ENCODE peak calls at places on chromosome 13, in four cellular contexts. S is GM12878, J is HL-60, N is K562. Q is an unnamed sample.

GRCh38 chr13:75993823-75994222 is 357.7 kb downstream of the LMO7 start:
- DNase-seq in S (no peak), J (peak), N (no peak), Q (no peak)

GRCh38 chr13:37534181-37534580 is 64.4 kb downstream of the POSTN start:
- DNase-seq in S (no peak), J (no peak), N (no peak), Q (no peak)

GRCh38 chr13:39202746-39203145 is 164.5 kb downstream of the NHLRC3 start:
- DNase-seq in S (no peak), J (no peak), N (no peak), Q (no peak)

GRCh38 chr13:82962422-82962821 is 919.9 kb downstream of the SLITRK1 start:
- DNase-seq in S (no peak), J (no peak), N (peak), Q (no peak)

GRCh38 chr13:49450105-49450819 is 6.2 kb downstream of the SETDB2 start:
- DNase-seq in S (no peak), J (no peak), N (no peak), Q (no peak)

GRCh38 chr13:99855516-99855915 is 116.1 kb downstream of the ZIC5 start:
- DNase-seq in S (no peak), J (no peak), N (no peak), Q (no peak)

GRCh38 chr13:51935326-51936171 is 73.8 kb downstream of the CCDC70 start:
- DNase-seq in S (no peak), J (no peak), N (peak), Q (no peak)

GRCh38 chr13:98299954-98300350 is 122.9 kb upstream of the RNF113B start:
- DNase-seq in S (no peak), J (no peak), N (no peak), Q (no peak)

GRCh38 chr13:92716749-92717148 is 509.9 kb upstream of the GPC6 start:
- DNase-seq in S (no peak), J (no peak), N (no peak), Q (no peak)

GRCh38 chr13:59584902-59585670 is 578.6 kb downstream of the DIAPH3 start:
- DNase-seq in S (no peak), J (no peak), N (no peak), Q (no peak)

GRCh38 chr13:34156841-34157365 is 339.0 kb downstream of the RFC3 start:
- DNase-seq in S (peak), J (peak), N (no peak), Q (peak)

GRCh38 chr13:39811051-39811450 is 155.6 kb downstream of the COG6 start:
- DNase-seq in S (no peak), J (peak), N (no peak), Q (no peak)

GRCh38 chr13:94712812-94713555 is 639 bp upstream of the SOX21 start:
- DNase-seq in S (no peak), J (no peak), N (no peak), Q (no peak)

GRCh38 chr13:57569981-57570380 is 61.6 kb upstream of the PCDH17 start:
- DNase-seq in S (no peak), J (no peak), N (no peak), Q (no peak)

GRCh38 chr13:100506154-100506553 is 82.4 kb downstream of the GGACT start:
- DNase-seq in S (no peak), J (no peak), N (no peak), Q (no peak)

GRCh38 chr13:108786578-108787100 is 157.2 kb downstream of the MYO16 start:
- DNase-seq in S (no peak), J (no peak), N (no peak), Q (no peak)

GRCh38 chr13:34361528-34361927 is 543.6 kb downstream of the RFC3 start:
- DNase-seq in S (no peak), J (no peak), N (no peak), Q (no peak)

GRCh38 chr13:98576963-98577822 is at the start of gene STK24:
- DNase-seq in S (no peak), J (no peak), N (peak), Q (peak)

GRCh38 chr13:114124921-114125320 is 7.5 kb downstream of the RASA3 start:
- DNase-seq in S (no peak), J (no peak), N (no peak), Q (no peak)

GRCh38 chr13:96573563-96573962 is 420.7 kb downstream of the OXGR1 start:
- DNase-seq in S (no peak), J (no peak), N (no peak), Q (no peak)

GRCh38 chr13:31042501-31043165 is 110.2 kb downstream of the TEX26 start:
- DNase-seq in S (no peak), J (no peak), N (no peak), Q (no peak)

GRCh38 chr13:92164822-92165221 is 766.4 kb downstream of the GPC5 start:
- DNase-seq in S (no peak), J (no peak), N (no peak), Q (no peak)

GRCh38 chr13:101085551-101085950 is 330.8 kb downstream of the NALCN start:
- DNase-seq in S (no peak), J (no peak), N (no peak), Q (no peak)

GRCh38 chr13:99847318-99847750 is 124.2 kb downstream of the ZIC5 start:
- DNase-seq in S (no peak), J (no peak), N (no peak), Q (no peak)

DNA sequence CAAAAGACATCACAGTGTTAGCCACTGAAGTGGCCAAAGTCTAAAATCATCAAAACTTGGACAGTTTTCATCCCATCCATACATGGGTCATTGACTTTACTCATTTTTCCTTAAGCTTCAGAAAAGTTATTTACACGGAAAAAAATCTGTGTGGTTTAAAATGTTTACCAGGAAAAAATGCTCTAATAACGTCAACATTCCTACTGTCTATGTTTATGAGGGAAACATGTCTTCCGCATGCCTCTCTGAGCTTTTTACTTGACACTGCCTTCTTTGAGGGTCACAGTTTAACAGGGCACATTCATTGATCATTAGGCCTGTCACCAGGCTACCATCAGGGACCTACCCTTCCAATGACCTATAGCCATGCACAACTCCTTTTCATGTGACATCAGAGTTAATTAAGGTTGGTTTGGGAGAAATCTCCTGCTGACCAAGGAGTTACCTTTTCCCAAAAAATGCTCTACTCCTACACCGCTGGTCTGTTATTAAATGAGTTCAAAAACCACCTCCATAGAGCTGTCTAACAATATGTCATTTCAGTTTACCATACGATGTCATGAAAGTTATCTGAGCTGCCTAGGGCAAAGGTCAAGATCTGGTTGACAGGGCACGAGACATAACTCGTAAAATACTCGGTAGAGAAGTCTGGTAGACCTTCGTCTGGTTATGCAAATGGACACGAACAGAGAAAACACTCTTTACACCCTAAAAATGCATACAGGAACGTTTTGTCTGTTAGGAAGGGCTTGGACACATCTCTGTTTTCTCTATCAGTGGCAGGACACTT is 17.8 kb downstream of the FLT1 start:
- DNase-seq in S (no peak), J (no peak), N (no peak), Q (no peak)
- TF ChIP-seq SPI1 in S (no peak), J (no peak), N (no peak), Q (no peak)

GRCh38 chr13:102141625-102142472 is 260.0 kb downstream of the FGF14 start:
- DNase-seq in S (no peak), J (no peak), N (peak), Q (no peak)
- TF ChIP-seq SPI1 in S (no peak), J (no peak), N (no peak), Q (no peak)

DNA sequence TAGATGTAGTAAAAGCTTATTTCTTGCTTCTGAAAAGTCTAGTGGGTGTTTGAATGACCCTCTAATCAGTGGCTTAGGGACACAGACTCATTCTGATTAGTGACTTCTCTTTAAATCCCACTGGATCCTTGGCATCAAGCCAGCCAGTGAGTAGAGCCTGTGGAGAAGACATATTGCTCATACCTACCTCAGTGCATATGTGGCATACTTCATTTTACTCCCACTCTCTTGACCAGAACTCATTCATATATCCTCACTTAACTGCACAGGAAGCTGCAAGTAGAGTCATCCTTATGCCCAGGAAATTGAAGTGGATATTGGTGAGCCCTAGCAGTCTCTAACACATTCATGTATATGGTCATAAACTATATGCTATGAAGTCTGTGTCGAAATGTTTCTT is 148.3 kb downstream of the PDS5B start:
- DNase-seq in S (no peak), J (no peak), N (peak), Q (no peak)
- TF ChIP-seq SPI1 in S (no peak), J (no peak), N (no peak), Q (no peak)

GRCh38 chr13:23020246-23020843 is 160.4 kb upstream of the SGCG start:
- DNase-seq in S (peak), J (peak), N (peak), Q (peak)
- TF ChIP-seq SPI1 in S (peak), J (peak), N (no peak), Q (peak)

GRCh38 chr13:79245937-79246574 is 160.0 kb downstream of the RBM26 start:
- DNase-seq in S (peak), J (no peak), N (no peak), Q (no peak)

GRCh38 chr13:79241697-79242096 is 164.4 kb downstream of the RBM26 start:
- DNase-seq in S (no peak), J (no peak), N (no peak), Q (no peak)

DNA sequence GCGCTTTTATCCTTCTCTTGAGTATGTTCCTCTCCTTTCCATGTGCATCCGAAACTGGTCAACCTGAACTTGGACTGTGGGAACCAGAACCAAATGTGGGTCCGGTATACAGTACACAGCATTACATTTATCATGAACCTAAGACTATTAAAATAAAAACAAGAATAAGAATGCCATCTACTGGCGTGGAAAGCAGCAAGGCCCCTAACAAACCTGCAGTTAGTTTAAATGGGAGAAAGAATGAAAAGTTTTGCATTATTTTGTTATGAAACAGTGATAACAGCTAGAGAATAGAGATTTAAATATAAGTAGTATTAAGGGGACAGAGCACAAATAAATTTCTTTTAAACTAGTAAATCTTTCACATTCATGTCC is 159.5 kb downstream of the RBM26 start:
- DNase-seq in S (no peak), J (no peak), N (no peak), Q (no peak)
- TF ChIP-seq SPI1 in S (no peak), J (no peak), N (no peak), Q (no peak)

DNA sequence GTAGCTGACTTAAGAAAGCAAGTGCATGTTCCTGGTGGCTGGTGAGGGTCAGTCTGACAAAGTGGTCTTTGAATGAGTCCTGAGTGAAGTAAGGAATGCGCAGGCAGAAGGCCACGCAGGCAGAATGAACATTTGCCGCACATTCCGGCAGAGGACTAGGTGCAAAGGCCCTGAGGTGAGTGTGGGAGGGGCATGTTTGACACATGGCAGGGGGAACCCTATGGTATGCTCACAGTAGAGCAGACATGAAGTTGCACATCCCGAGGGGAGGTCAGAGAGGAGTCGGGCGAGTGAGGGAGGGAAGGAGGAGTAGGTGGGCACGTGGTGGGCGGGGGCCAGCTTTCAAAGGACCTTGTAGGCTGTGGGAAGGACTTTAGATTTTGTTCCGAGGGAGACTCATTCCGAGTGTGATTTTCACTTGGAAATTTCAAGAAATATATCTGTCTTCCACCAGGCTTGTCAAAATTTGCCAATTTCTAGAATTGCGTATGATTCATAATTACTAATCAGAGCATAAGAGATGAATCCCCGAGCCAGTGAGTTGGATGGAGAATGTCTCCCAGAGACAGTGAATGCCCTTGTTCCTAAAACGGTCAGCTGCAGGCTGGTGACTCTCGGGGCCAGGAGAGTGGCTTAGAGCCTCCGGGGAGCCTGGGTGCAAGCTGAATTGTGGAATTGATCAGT is 40.3 kb downstream of the ERICH6B start:
- DNase-seq in S (no peak), J (no peak), N (no peak), Q (no peak)
- TF ChIP-seq SPI1 in S (no peak), J (no peak), N (no peak), Q (no peak)

Q was measured in GM12891.